ENCODE peak calls at places on chromosomes 12 and 14, in eight cellular contexts. One of them, this sample, is unnamed.

GRCh38 chr12:1916396-1917171 is 1.9 kb downstream of the CACNA2D4 start:
- DNase-seq in GM06990: no peak
- DNase-seq in stomach: peak; percentile 27
- DNase-seq in transverse colon: no peak
- DNase-seq in PC-9: no peak
- DNase-seq in astrocyte: no peak
- DNase-seq in AG04449: no peak
- DNase-seq in epithelial cell of esophagus: no peak
- DNase-seq in this sample: no peak

GRCh38 chr12:124286414-124286813 is 8.5 kb upstream of the RFLNA start:
- DNase-seq in GM06990: no peak
- DNase-seq in epithelial cell of esophagus: peak; percentile 87
- DNase-seq in PC-9: no peak
- DNase-seq in stomach: no peak
- DNase-seq in transverse colon: peak; percentile 39
- DNase-seq in astrocyte: peak; percentile 76
- DNase-seq in AG04449: no peak
- DNase-seq in this sample: no peak

GRCh38 chr14:100017578-100017977 is 47.6 kb upstream of the EVL start:
- DNase-seq in astrocyte: peak; percentile 87
- DNase-seq in AG04449: no peak
- DNase-seq in GM06990: no peak
- DNase-seq in transverse colon: no peak
- DNase-seq in PC-9: no peak
- DNase-seq in epithelial cell of esophagus: no peak
- DNase-seq in stomach: no peak
- DNase-seq in this sample: no peak

GRCh38 chr14:67582061-67582460 is 18.0 kb downstream of the PIGH start:
- DNase-seq in GM06990: no peak
- DNase-seq in AG04449: no peak
- DNase-seq in epithelial cell of esophagus: no peak
- DNase-seq in stomach: no peak
- DNase-seq in PC-9: no peak
- DNase-seq in transverse colon: no peak
- DNase-seq in astrocyte: no peak
- DNase-seq in this sample: no peak

GRCh38 chr12:130240831-130241590 is 78.7 kb downstream of the FZD10 start:
- DNase-seq in AG04449: no peak
- DNase-seq in GM06990: no peak
- DNase-seq in epithelial cell of esophagus: no peak
- DNase-seq in PC-9: no peak
- DNase-seq in stomach: no peak
- DNase-seq in transverse colon: no peak
- DNase-seq in astrocyte: no peak
- DNase-seq in this sample: no peak

GRCh38 chr14:52067873-52068740 is 752 bp downstream of the NID2 start:
- DNase-seq in GM06990: peak; percentile 13
- DNase-seq in epithelial cell of esophagus: no peak
- DNase-seq in PC-9: no peak
- DNase-seq in stomach: no peak
- DNase-seq in transverse colon: peak; percentile 36
- DNase-seq in AG04449: no peak
- DNase-seq in astrocyte: peak; percentile 37
- DNase-seq in this sample: no peak

GRCh38 chr12:92943482-92944250 is 14.6 kb upstream of the EEA1 start:
- DNase-seq in epithelial cell of esophagus: no peak
- DNase-seq in PC-9: no peak
- DNase-seq in stomach: no peak
- DNase-seq in astrocyte: peak; percentile 68
- DNase-seq in GM06990: peak; percentile 14
- DNase-seq in AG04449: no peak
- DNase-seq in transverse colon: no peak
- DNase-seq in this sample: no peak

GRCh38 chr12:96412431-96412830 is 12.2 kb upstream of the CDK17 start:
- DNase-seq in epithelial cell of esophagus: no peak
- DNase-seq in PC-9: no peak
- DNase-seq in GM06990: no peak
- DNase-seq in transverse colon: no peak
- DNase-seq in AG04449: no peak
- DNase-seq in astrocyte: no peak
- DNase-seq in stomach: no peak
- DNase-seq in this sample: no peak

GRCh38 chr14:71764701-71765347 is 167.4 kb upstream of the RGS6 start:
- DNase-seq in PC-9: no peak
- DNase-seq in stomach: no peak
- DNase-seq in GM06990: no peak
- DNase-seq in epithelial cell of esophagus: no peak
- DNase-seq in transverse colon: no peak
- DNase-seq in AG04449: no peak
- DNase-seq in astrocyte: no peak
- DNase-seq in this sample: no peak

GRCh38 chr14:93329965-93330608 is 2.7 kb downstream of the BTBD7 start:
- DNase-seq in stomach: no peak
- DNase-seq in epithelial cell of esophagus: no peak
- DNase-seq in PC-9: no peak
- DNase-seq in GM06990: no peak
- DNase-seq in astrocyte: no peak
- DNase-seq in transverse colon: no peak
- DNase-seq in AG04449: no peak
- DNase-seq in this sample: no peak

GRCh38 chr14:93173943-93174395 is 10.7 kb downstream of the MOAP1 start:
- DNase-seq in astrocyte: peak; percentile 20
- DNase-seq in epithelial cell of esophagus: peak; percentile 52
- DNase-seq in transverse colon: no peak
- DNase-seq in AG04449: no peak
- DNase-seq in PC-9: no peak
- DNase-seq in GM06990: no peak
- DNase-seq in stomach: peak; percentile 14
- DNase-seq in this sample: peak; percentile 35

GRCh38 chr12:59820594-59821011 is 224.8 kb downstream of the SLC16A7 start:
- DNase-seq in PC-9: no peak
- DNase-seq in GM06990: no peak
- DNase-seq in AG04449: peak; percentile 67
- DNase-seq in transverse colon: no peak
- DNase-seq in astrocyte: peak; percentile 39
- DNase-seq in stomach: no peak
- DNase-seq in epithelial cell of esophagus: no peak
- DNase-seq in this sample: no peak

GRCh38 chr14:42011221-42011620 is 404.5 kb downstream of the LRFN5 start:
- DNase-seq in astrocyte: no peak
- DNase-seq in PC-9: no peak
- DNase-seq in transverse colon: no peak
- DNase-seq in stomach: no peak
- DNase-seq in GM06990: peak; percentile 3
- DNase-seq in epithelial cell of esophagus: no peak
- DNase-seq in AG04449: no peak
- DNase-seq in this sample: no peak

GRCh38 chr14:91575469-91576208 is 65.5 kb upstream of the PPP4R3A start:
- DNase-seq in PC-9: no peak
- DNase-seq in astrocyte: no peak
- DNase-seq in GM06990: no peak
- DNase-seq in epithelial cell of esophagus: no peak
- DNase-seq in AG04449: no peak
- DNase-seq in stomach: no peak
- DNase-seq in transverse colon: peak; percentile 35
- DNase-seq in this sample: no peak

GRCh38 chr12:68122236-68122920 is 37.2 kb downstream of the IFNG start:
- DNase-seq in transverse colon: no peak
- DNase-seq in astrocyte: peak; percentile 57
- DNase-seq in PC-9: no peak
- DNase-seq in AG04449: no peak
- DNase-seq in GM06990: no peak
- DNase-seq in epithelial cell of esophagus: peak; percentile 24
- DNase-seq in stomach: no peak
- DNase-seq in this sample: peak; percentile 32

GRCh38 chr14:90518941-90519256 is 122.1 kb downstream of the CALM1 start:
- DNase-seq in stomach: peak; percentile 51
- DNase-seq in AG04449: no peak
- DNase-seq in epithelial cell of esophagus: peak; percentile 32
- DNase-seq in transverse colon: peak; percentile 54
- DNase-seq in PC-9: no peak
- DNase-seq in GM06990: peak; percentile 29
- DNase-seq in astrocyte: no peak
- DNase-seq in this sample: no peak

GRCh38 chr14:31510222-31510621 is 22.4 kb upstream of the GPR33 start:
- DNase-seq in epithelial cell of esophagus: peak; percentile 39
- DNase-seq in stomach: no peak
- DNase-seq in PC-9: no peak
- DNase-seq in astrocyte: peak; percentile 3
- DNase-seq in GM06990: no peak
- DNase-seq in transverse colon: no peak
- DNase-seq in AG04449: no peak
- DNase-seq in this sample: no peak

GRCh38 chr14:68663385-68664076 is 129.3 kb downstream of the ZFP36L1 start:
- DNase-seq in epithelial cell of esophagus: no peak
- DNase-seq in astrocyte: peak; percentile 99
- DNase-seq in PC-9: no peak
- DNase-seq in stomach: no peak
- DNase-seq in GM06990: peak; percentile 75
- DNase-seq in transverse colon: no peak
- DNase-seq in AG04449: no peak
- DNase-seq in this sample: peak; percentile 69
- H3K4me3 ChIP-seq in epithelial cell of esophagus: no peak overlapping the region
- H3K4me3 ChIP-seq in astrocyte: peak overlapping the region; percentile 2
- H3K4me3 ChIP-seq in PC-9: no peak overlapping the region
- H3K4me3 ChIP-seq in stomach: no peak overlapping the region
- H3K4me3 ChIP-seq in GM06990: peak overlapping the region; percentile 40
- H3K4me3 ChIP-seq in transverse colon: no peak overlapping the region
- H3K4me3 ChIP-seq in AG04449: no peak overlapping the region
- H3K4me3 ChIP-seq in this sample: no peak overlapping the region

DNA sequence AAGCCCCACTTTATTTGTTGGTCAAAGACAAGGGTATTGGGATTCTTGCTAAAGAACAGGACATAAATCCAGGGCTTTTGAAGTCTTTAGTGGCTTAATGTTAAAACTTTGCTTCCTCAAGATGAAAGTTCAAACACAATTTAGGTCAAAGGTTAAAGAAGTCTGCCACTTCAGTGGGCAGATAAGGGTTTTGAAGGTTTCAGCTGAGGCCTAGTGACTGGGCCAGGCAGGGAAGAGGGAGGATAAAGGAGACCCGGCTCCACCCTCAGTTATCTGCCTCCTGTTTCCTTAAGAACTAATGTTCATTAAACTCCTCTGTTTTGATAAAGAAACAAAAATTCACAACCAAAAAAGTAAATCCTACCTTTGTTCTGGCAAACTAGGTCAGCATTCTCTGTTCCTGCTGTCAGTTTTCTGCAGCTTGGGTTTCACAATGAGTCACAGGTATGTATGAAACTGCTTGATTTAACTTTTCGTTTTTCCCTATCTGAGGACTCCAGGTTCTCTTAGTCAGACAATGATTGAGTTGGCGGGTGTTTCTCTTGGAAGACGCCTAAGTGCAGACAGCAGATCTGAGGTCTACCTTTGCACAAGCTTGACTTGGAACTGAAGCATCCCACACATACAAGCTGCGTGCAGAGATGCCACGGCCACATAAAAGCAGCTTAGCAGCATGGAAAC is 208.3 kb downstream of the EXOC5 start:
- DNase-seq in AG04449: no peak
- DNase-seq in GM06990: peak; percentile 35
- DNase-seq in stomach: no peak
- DNase-seq in transverse colon: no peak
- DNase-seq in PC-9: peak; percentile 84
- DNase-seq in astrocyte: no peak
- DNase-seq in epithelial cell of esophagus: peak; percentile 81
- DNase-seq in this sample: no peak
- H3K4me3 ChIP-seq in AG04449: no peak overlapping the region
- H3K4me3 ChIP-seq in GM06990: no peak overlapping the region
- H3K4me3 ChIP-seq in stomach: no peak overlapping the region
- H3K4me3 ChIP-seq in transverse colon: no peak overlapping the region
- H3K4me3 ChIP-seq in PC-9: peak overlapping the region; percentile 6
- H3K4me3 ChIP-seq in astrocyte: no peak overlapping the region
- H3K4me3 ChIP-seq in epithelial cell of esophagus: no peak overlapping the region
- H3K4me3 ChIP-seq in this sample: no peak overlapping the region

DNA sequence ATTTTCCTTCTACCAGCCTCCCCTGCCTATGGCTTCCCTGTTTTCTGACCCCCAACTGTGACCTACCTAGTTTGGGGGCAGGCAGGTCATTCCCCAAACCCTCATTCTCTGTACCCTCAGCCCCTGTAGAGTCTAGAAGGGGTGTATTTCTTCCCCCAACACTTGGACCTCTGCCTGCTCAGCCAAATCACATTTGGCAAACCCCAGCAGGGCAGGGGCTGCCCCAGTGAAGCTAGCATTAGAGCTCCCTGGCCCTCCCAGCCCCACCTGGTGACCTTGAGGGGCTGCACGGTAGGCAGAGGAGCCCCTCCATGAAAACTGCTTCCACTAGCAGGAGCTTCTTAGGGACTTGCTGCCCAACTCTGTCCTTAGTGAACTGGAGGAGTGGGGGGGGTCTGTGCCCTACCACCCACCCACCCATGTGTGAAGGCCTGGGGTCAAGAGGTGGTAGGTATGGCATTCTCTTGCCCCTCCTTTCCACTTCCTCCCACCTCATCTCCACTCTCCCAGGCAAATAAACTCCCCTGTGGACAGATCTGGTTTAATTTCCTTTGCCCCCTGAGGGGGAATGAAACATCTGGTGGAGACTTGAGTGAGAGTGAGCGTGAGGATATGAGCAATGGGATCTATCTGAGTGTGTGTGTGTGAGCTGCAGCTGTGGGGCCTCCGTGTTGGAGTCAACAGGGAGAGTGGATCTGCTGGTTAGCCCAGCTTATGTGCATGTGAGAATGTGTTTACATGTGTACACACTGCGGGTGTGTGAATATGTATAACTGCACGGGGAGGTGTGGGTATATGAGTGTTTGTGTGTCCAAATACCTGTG is 1.6 kb downstream of the NXPH4 start:
- DNase-seq in GM06990: no peak
- DNase-seq in stomach: no peak
- DNase-seq in AG04449: no peak
- DNase-seq in transverse colon: no peak
- DNase-seq in epithelial cell of esophagus: peak; percentile 59
- DNase-seq in PC-9: no peak
- DNase-seq in astrocyte: no peak
- DNase-seq in this sample: no peak
- H3K4me3 ChIP-seq in GM06990: no peak overlapping the region
- H3K4me3 ChIP-seq in stomach: no peak overlapping the region
- H3K4me3 ChIP-seq in AG04449: no peak overlapping the region
- H3K4me3 ChIP-seq in transverse colon: no peak overlapping the region
- H3K4me3 ChIP-seq in epithelial cell of esophagus: no peak overlapping the region
- H3K4me3 ChIP-seq in PC-9: no peak overlapping the region
- H3K4me3 ChIP-seq in astrocyte: no peak overlapping the region
- H3K4me3 ChIP-seq in this sample: no peak overlapping the region

GRCh38 chr14:84129028-84129427 is 1400.9 kb upstream of the FLRT2 start:
- DNase-seq in PC-9: no peak
- DNase-seq in GM06990: no peak
- DNase-seq in astrocyte: no peak
- DNase-seq in AG04449: no peak
- DNase-seq in epithelial cell of esophagus: no peak
- DNase-seq in transverse colon: no peak
- DNase-seq in stomach: no peak
- DNase-seq in this sample: no peak
- H3K4me3 ChIP-seq in PC-9: no peak overlapping the region
- H3K4me3 ChIP-seq in GM06990: no peak overlapping the region
- H3K4me3 ChIP-seq in astrocyte: no peak overlapping the region
- H3K4me3 ChIP-seq in AG04449: no peak overlapping the region
- H3K4me3 ChIP-seq in epithelial cell of esophagus: no peak overlapping the region
- H3K4me3 ChIP-seq in transverse colon: no peak overlapping the region
- H3K4me3 ChIP-seq in stomach: no peak overlapping the region
- H3K4me3 ChIP-seq in this sample: no peak overlapping the region